ENCODE peak calls at places on chromosomes 2 and 18, in seven cellular contexts. Y, B, Q, X, I, D and N are unnamed samples.

GRCh38 chr2:172928754-172929153 is 146.9 kb upstream of the MAP3K20 start:
- DNase-seq in Y (no peak), X (no peak), Q (peak), I (no peak), B (no peak), D (no peak), N (no peak)

GRCh38 chr18:10197097-10197496 is 257.3 kb upstream of the APCDD1 start:
- DNase-seq in I (no peak), B (no peak), X (no peak), Q (no peak), Y (no peak), D (no peak), N (no peak)

GRCh38 chr18:8609711-8610441 is 639 bp downstream of the RAB12 start:
- DNase-seq in I (no peak), X (no peak), Q (no peak), D (peak), Y (peak), B (peak), N (no peak)

GRCh38 chr2:16722677-16723076 is 57.0 kb upstream of the CYRIA start:
- DNase-seq in X (no peak), Q (no peak), I (no peak), D (no peak), Y (peak), B (no peak), N (no peak)

GRCh38 chr18:79896746-79897145 is 54.7 kb downstream of the SLC66A2 start:
- DNase-seq in D (no peak), B (no peak), I (no peak), Q (no peak), X (no peak), Y (no peak), N (no peak)

GRCh38 chr18:48826271-48826670 is 124.5 kb downstream of the SMAD7 start:
- DNase-seq in B (no peak), I (no peak), X (no peak), Y (no peak), D (peak), Q (no peak), N (no peak)

GRCh38 chr2:216057688-216058193 is 23.9 kb downstream of the PECR start:
- DNase-seq in X (no peak), B (peak), I (no peak), Y (no peak), Q (no peak), D (no peak), N (no peak)

GRCh38 chr2:178392215-178392614 is 58.8 kb downstream of the PRKRA start:
- DNase-seq in B (no peak), Y (no peak), X (no peak), Q (no peak), I (no peak), D (no peak), N (no peak)

GRCh38 chr18:31064130-31064529 is 21.6 kb upstream of the DSC3 start:
- DNase-seq in B (no peak), X (no peak), I (no peak), Y (no peak), D (no peak), Q (no peak), N (no peak)

GRCh38 chr2:72931280-72931910 is 14.1 kb downstream of the EMX1 start:
- DNase-seq in B (no peak), D (no peak), Q (no peak), X (no peak), I (no peak), Y (no peak), N (no peak)

GRCh38 chr2:185208261-185208660 is 530.3 kb upstream of the FSIP2 start:
- DNase-seq in D (peak), B (no peak), Q (peak), X (no peak), I (peak), Y (peak), N (no peak)

GRCh38 chr2:69382547-69382946 is 4.5 kb downstream of the GFPT1 start:
- DNase-seq in I (no peak), X (no peak), D (peak), Q (no peak), Y (no peak), B (no peak), N (no peak)

GRCh38 chr18:62418258-62418657 is 93.1 kb downstream of the TNFRSF11A start:
- DNase-seq in X (no peak), I (no peak), Q (no peak), Y (no peak), B (peak), D (no peak), N (no peak)

GRCh38 chr18:75408554-75409506 is 18.7 kb downstream of the SMIM21 start:
- DNase-seq in I (no peak), Y (no peak), B (no peak), Q (no peak), X (no peak), D (peak), N (no peak)

GRCh38 chr18:36769611-36770314 is 59.0 kb downstream of the TPGS2 start:
- DNase-seq in X (no peak), I (no peak), D (no peak), Q (no peak), Y (peak), B (no peak), N (no peak)

GRCh38 chr2:174522553-174522952 is 35.7 kb upstream of the GPR155 start:
- DNase-seq in X (no peak), Y (no peak), I (no peak), Q (peak), D (no peak), B (no peak), N (no peak)

GRCh38 chr18:38796762-38797161 is 1231.2 kb upstream of the CELF4 start:
- DNase-seq in Y (no peak), D (no peak), X (no peak), B (no peak), I (no peak), Q (no peak), N (no peak)